ENCODE peak calls at places on chromosome 22, in eight cellular contexts. A, K, I, G, U, F, M and W are unnamed samples.

GRCh38 chr22:36893262-36893661 is 20.2 kb upstream of the CSF2RB start:
- DNase-seq in A (no peak), K (no peak), I (no peak), G (no peak), U (no peak), F (no peak), M (no peak), W (no peak)

GRCh38 chr22:50540352-50540751 is 5.3 kb upstream of the KLHDC7B start:
- DNase-seq in A (no peak), K (no peak), I (no peak), G (no peak), U (no peak), F (no peak), M (no peak), W (no peak)

GRCh38 chr22:19824197-19825015 is 30.3 kb downstream of the GNB1L start:
- DNase-seq in A (peak), K (no peak), I (no peak), G (no peak), U (no peak), F (no peak), M (no peak), W (no peak)

GRCh38 chr22:22073769-22074561 is 91.4 kb upstream of the TOP3B start:
- DNase-seq in A (no peak), K (no peak), I (no peak), G (no peak), U (no peak), F (no peak), M (no peak), W (no peak)

GRCh38 chr22:50471197-50471847 is 3.5 kb downstream of the SBF1 start:
- DNase-seq in A (no peak), K (no peak), I (peak), G (no peak), U (no peak), F (no peak), M (no peak), W (no peak)

GRCh38 chr22:50660306-50660705 is 12.3 kb upstream of the SHANK3 start:
- DNase-seq in A (no peak), K (no peak), I (no peak), G (no peak), U (no peak), F (no peak), M (no peak), W (no peak)

GRCh38 chr22:37757663-37758062 is 50.1 kb upstream of the GCAT start:
- DNase-seq in A (no peak), K (no peak), I (no peak), G (no peak), U (no peak), F (no peak), M (no peak), W (no peak)

GRCh38 chr22:46064236-46064965 is 85.9 kb upstream of the PPARA start:
- DNase-seq in A (peak), K (no peak), I (peak), G (no peak), U (peak), F (no peak), M (peak), W (no peak)

GRCh38 chr22:29202231-29203192 is 3.2 kb upstream of the EMID1 start:
- DNase-seq in A (peak), K (peak), I (peak), G (peak), U (no peak), F (peak), M (peak), W (peak)

GRCh38 chr22:27879923-27880322 is 39.1 kb downstream of the PITPNB start:
- DNase-seq in A (no peak), K (peak), I (no peak), G (peak), U (no peak), F (peak), M (peak), W (peak)

GRCh38 chr22:25139062-25139461 is 60.6 kb upstream of the CRYBB3 start:
- DNase-seq in A (peak), K (no peak), I (no peak), G (no peak), U (no peak), F (no peak), M (no peak), W (no peak)

GRCh38 chr22:46041642-46042041 is 64.7 kb upstream of the WNT7B start:
- DNase-seq in A (no peak), K (no peak), I (peak), G (no peak), U (no peak), F (no peak), M (no peak), W (no peak)

GRCh38 chr22:45552580-45553332 is 50.1 kb downstream of the FBLN1 start:
- DNase-seq in A (peak), K (no peak), I (no peak), G (peak), U (peak), F (peak), M (no peak), W (no peak)

GRCh38 chr22:27370281-27370680 is 431.3 kb downstream of the MN1 start:
- DNase-seq in A (no peak), K (no peak), I (no peak), G (no peak), U (no peak), F (no peak), M (no peak), W (no peak)

GRCh38 chr22:50009251-50009650 is 3.3 kb downstream of the IL17REL start:
- DNase-seq in A (no peak), K (no peak), I (peak), G (no peak), U (no peak), F (no peak), M (no peak), W (no peak)

GRCh38 chr22:23781533-23781932 is 5.2 kb upstream of the SMARCB1 start:
- DNase-seq in A (no peak), K (no peak), I (no peak), G (peak), U (peak), F (peak), M (peak), W (no peak)

GRCh38 chr22:31857247-31857646 is 87.1 kb upstream of the YWHAH start:
- DNase-seq in A (no peak), K (no peak), I (no peak), G (no peak), U (no peak), F (no peak), M (no peak), W (no peak)

GRCh38 chr22:37985751-37986281 is 1.5 kb upstream of the SOX10 start:
- DNase-seq in A (no peak), K (no peak), I (no peak), G (no peak), U (no peak), F (no peak), M (no peak), W (no peak)